ENCODE peak calls at places on chromosomes 2 and 18, in five cellular contexts. D, C, X, M and J are unnamed samples.

GRCh38 chr18:44229693-44230108 is 451.0 kb upstream of the SETBP1 start:
- DNase-seq in D (no peak), C (no peak), X (peak), M (peak), J (no peak)

GRCh38 chr18:9884532-9885140 is 1.1 kb upstream of the TXNDC2 start:
- DNase-seq in D (no peak), C (no peak), X (no peak), M (no peak), J (no peak)

GRCh38 chr2:163625632-163626031 is 110.2 kb downstream of the FIGN start:
- DNase-seq in D (no peak), C (no peak), X (no peak), M (no peak), J (no peak)

GRCh38 chr2:164840930-164841718 is 499 bp downstream of the COBLL1 start:
- DNase-seq in D (no peak), C (peak), X (peak), M (peak), J (peak)

GRCh38 chr2:128791983-128792315 is 473.3 kb upstream of the HS6ST1 start:
- DNase-seq in D (no peak), C (no peak), X (no peak), M (no peak), J (no peak)

GRCh38 chr2:234203135-234203984 is 152.9 kb downstream of the SPP2 start:
- DNase-seq in D (peak), C (no peak), X (peak), M (no peak), J (peak)

GRCh38 chr18:44885507-44885906 is 204.8 kb downstream of the SETBP1 start:
- DNase-seq in D (no peak), C (no peak), X (no peak), M (no peak), J (no peak)

GRCh38 chr18:59665057-59666007 is 31.9 kb downstream of the CCBE1 start:
- DNase-seq in D (no peak), C (no peak), X (no peak), M (no peak), J (no peak)

GRCh38 chr2:174259981-174260380 is 11.6 kb upstream of the OLA1 start:
- DNase-seq in D (no peak), C (no peak), X (peak), M (no peak), J (no peak)

GRCh38 chr2:24816884-24817283 is 23.7 kb downstream of the CENPO start:
- DNase-seq in D (no peak), C (no peak), X (no peak), M (no peak), J (no peak)

GRCh38 chr18:3455090-3455640 is 5.2 kb downstream of the TGIF1 start:
- DNase-seq in D (no peak), C (peak), X (no peak), M (no peak), J (no peak)
- H3K27ac ChIP-seq in D (peak), C (peak), X (peak), M (peak), J (peak)

GRCh38 chr2:235506997-235507615 is 13.3 kb downstream of the AGAP1 start:
- DNase-seq in D (no peak), C (no peak), X (no peak), M (no peak), J (peak)
- H3K4me3 ChIP-seq in D (no peak), C (no peak), X (no peak), M (no peak), J (peak)

GRCh38 chr2:89780318-89780717 is 1088.8 kb downstream of the RPIA start:
- DNase-seq in D (no peak), C (no peak), X (no peak), M (no peak), J (no peak)

GRCh38 chr2:89781962-89782361 is 1090.5 kb downstream of the RPIA start:
- DNase-seq in D (no peak), C (no peak), X (no peak), M (no peak), J (no peak)

GRCh38 chr2:89784960-89785359 is 1093.5 kb downstream of the RPIA start:
- DNase-seq in D (no peak), C (no peak), X (no peak), M (no peak), J (no peak)
- H3K27ac ChIP-seq in D (no peak), C (no peak), X (no peak), M (no peak), J (no peak)

DNA sequence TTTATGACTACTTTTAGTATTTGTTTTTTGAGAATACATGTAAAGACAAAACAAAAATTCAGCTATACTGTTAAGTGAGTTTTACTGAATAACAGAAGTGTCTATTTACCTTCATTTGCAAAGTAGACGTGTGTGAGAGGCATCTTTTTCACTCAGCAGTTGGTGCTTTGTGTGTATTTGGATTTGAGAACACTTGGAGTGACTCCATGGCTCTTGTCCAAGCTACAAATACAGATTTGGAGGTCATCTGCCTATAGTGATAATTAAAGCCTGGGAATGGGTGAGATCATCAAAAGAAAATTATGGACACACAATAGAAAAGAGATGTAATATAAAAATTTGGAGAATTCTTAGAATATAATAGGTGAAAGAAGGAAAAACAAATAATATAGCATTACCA is 6.2 kb downstream of the NAB1 start:
- DNase-seq in D (no peak), C (no peak), X (no peak), M (no peak), J (no peak)
- H3K4me3 ChIP-seq in D (no peak), C (no peak), X (no peak), M (peak), J (no peak)